ENCODE peak calls at places on chromosomes 5 and 9, in five cellular contexts. One of them, this sample, is unnamed. For H3K4me1, the result is how much of the 10 kb centered on the place peaks cover.

GRCh38 chr9:16223074-16223871 is 647.2 kb downstream of the BNC2 start:
- DNase-seq in esophagus squamous epithelium: no peak
- DNase-seq in heart left ventricle: no peak
- DNase-seq in right cardiac atrium: peak
- DNase-seq in IMR-90: no peak
- DNase-seq in this sample: no peak

GRCh38 chr5:179795863-179796833 is 2.4 kb downstream of the LTC4S start:
- DNase-seq in esophagus squamous epithelium: no peak
- DNase-seq in IMR-90: peak
- DNase-seq in heart left ventricle: peak
- DNase-seq in right cardiac atrium: peak
- DNase-seq in this sample: peak

GRCh38 chr5:43396762-43397304 is 15.4 kb downstream of the CCL28 start:
- DNase-seq in esophagus squamous epithelium: no peak
- DNase-seq in IMR-90: no peak
- DNase-seq in right cardiac atrium: peak
- DNase-seq in heart left ventricle: peak
- DNase-seq in this sample: peak

GRCh38 chr5:123422433-123423277 is 548 bp downstream of the CEP120 start:
- DNase-seq in right cardiac atrium: no peak
- DNase-seq in IMR-90: peak
- DNase-seq in esophagus squamous epithelium: no peak
- DNase-seq in heart left ventricle: no peak
- DNase-seq in this sample: peak

GRCh38 chr9:20340161-20340861 is 282.0 kb downstream of the MLLT3 start:
- DNase-seq in esophagus squamous epithelium: no peak
- DNase-seq in IMR-90: no peak
- DNase-seq in right cardiac atrium: no peak
- DNase-seq in heart left ventricle: no peak
- DNase-seq in this sample: no peak

GRCh38 chr9:137825324-137825991 is 52.1 kb upstream of the CACNA1B start:
- DNase-seq in esophagus squamous epithelium: no peak
- DNase-seq in right cardiac atrium: no peak
- DNase-seq in heart left ventricle: no peak
- DNase-seq in IMR-90: no peak
- DNase-seq in this sample: peak

GRCh38 chr9:35852267-35852815 is 17.9 kb downstream of the OR13J1 start:
- DNase-seq in IMR-90: no peak
- DNase-seq in heart left ventricle: no peak
- DNase-seq in esophagus squamous epithelium: no peak
- DNase-seq in right cardiac atrium: no peak
- DNase-seq in this sample: no peak

GRCh38 chr9:90966475-90967150 is 165.0 kb downstream of the SYK start:
- DNase-seq in esophagus squamous epithelium: no peak
- DNase-seq in right cardiac atrium: no peak
- DNase-seq in IMR-90: peak
- DNase-seq in heart left ventricle: no peak
- DNase-seq in this sample: no peak

GRCh38 chr5:136000937-136001336 is 27.9 kb upstream of the TGFBI start:
- DNase-seq in heart left ventricle: no peak
- DNase-seq in IMR-90: no peak
- DNase-seq in esophagus squamous epithelium: no peak
- DNase-seq in right cardiac atrium: no peak
- DNase-seq in this sample: no peak

GRCh38 chr5:64666058-64666457 is 24.2 kb upstream of the SHISAL2B start:
- DNase-seq in esophagus squamous epithelium: no peak
- DNase-seq in right cardiac atrium: no peak
- DNase-seq in heart left ventricle: no peak
- DNase-seq in IMR-90: peak
- DNase-seq in this sample: no peak

GRCh38 chr5:143635888-143636287 is 176.1 kb upstream of the HMHB1 start:
- DNase-seq in right cardiac atrium: no peak
- DNase-seq in IMR-90: no peak
- DNase-seq in esophagus squamous epithelium: no peak
- DNase-seq in heart left ventricle: no peak
- DNase-seq in this sample: peak

GRCh38 chr5:59587489-59588337 is 305.8 kb downstream of the PDE4D start:
- DNase-seq in right cardiac atrium: peak
- DNase-seq in esophagus squamous epithelium: no peak
- DNase-seq in IMR-90: peak
- DNase-seq in heart left ventricle: peak
- DNase-seq in this sample: peak

GRCh38 chr5:57715296-57715695 is 232.7 kb upstream of the ACTBL2 start:
- DNase-seq in esophagus squamous epithelium: no peak
- DNase-seq in heart left ventricle: no peak
- DNase-seq in IMR-90: peak
- DNase-seq in right cardiac atrium: no peak
- DNase-seq in this sample: no peak

GRCh38 chr5:61675015-61675692 is 343.1 kb downstream of the ZSWIM6 start:
- DNase-seq in right cardiac atrium: no peak
- DNase-seq in heart left ventricle: no peak
- DNase-seq in esophagus squamous epithelium: no peak
- DNase-seq in IMR-90: no peak
- DNase-seq in this sample: no peak

GRCh38 chr9:116370587-116370986 is 217.0 kb downstream of the PAPPA start:
- DNase-seq in IMR-90: no peak
- DNase-seq in right cardiac atrium: no peak
- DNase-seq in heart left ventricle: no peak
- DNase-seq in esophagus squamous epithelium: no peak
- DNase-seq in this sample: no peak

GRCh38 chr9:100216178-100216787 is 117.2 kb downstream of the INVS start:
- DNase-seq in IMR-90: peak
- DNase-seq in esophagus squamous epithelium: no peak
- DNase-seq in heart left ventricle: peak
- DNase-seq in right cardiac atrium: peak
- DNase-seq in this sample: no peak

GRCh38 chr5:61881821-61882220 is 424.2 kb upstream of the KIF2A start:
- DNase-seq in IMR-90: peak
- DNase-seq in right cardiac atrium: no peak
- DNase-seq in esophagus squamous epithelium: no peak
- DNase-seq in heart left ventricle: no peak
- DNase-seq in this sample: peak

GRCh38 chr5:171984748-171985419 is 21.6 kb downstream of the FBXW11 start:
- DNase-seq in esophagus squamous epithelium: no peak
- DNase-seq in right cardiac atrium: no peak
- DNase-seq in IMR-90: peak
- DNase-seq in heart left ventricle: no peak
- DNase-seq in this sample: peak

GRCh38 chr5:96297290-96297689 is 135.8 kb downstream of the PCSK1 start:
- DNase-seq in esophagus squamous epithelium: no peak
- DNase-seq in right cardiac atrium: no peak
- DNase-seq in IMR-90: peak
- DNase-seq in heart left ventricle: peak
- DNase-seq in this sample: no peak

DNA sequence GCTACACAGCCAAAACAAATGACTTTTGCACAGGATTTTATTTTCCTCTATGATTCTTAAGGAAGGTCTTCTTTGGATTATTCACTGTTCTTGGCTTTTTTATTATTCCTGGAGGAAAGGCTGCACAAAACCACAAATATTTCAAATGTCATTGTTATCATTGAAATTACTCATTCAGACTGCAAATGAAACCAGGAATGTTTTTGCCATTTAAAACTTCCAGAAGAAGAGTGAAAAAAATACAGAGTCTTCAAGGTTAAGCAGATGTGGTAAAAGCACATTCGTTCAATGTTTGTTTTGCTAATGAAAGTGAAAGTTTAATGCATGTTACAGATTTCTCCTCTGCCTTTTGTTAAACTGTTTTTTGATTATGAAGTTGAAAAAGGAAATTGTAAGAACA is 238.2 kb downstream of the TLE4 start:
- DNase-seq in esophagus squamous epithelium: no peak
- DNase-seq in IMR-90: peak
- DNase-seq in heart left ventricle: no peak
- DNase-seq in right cardiac atrium: no peak
- DNase-seq in this sample: peak
- H3K4me1 ChIP-seq in esophagus squamous epithelium: under half
- H3K4me1 ChIP-seq in IMR-90: under half
- H3K4me1 ChIP-seq in heart left ventricle: under half
- H3K4me1 ChIP-seq in right cardiac atrium: under half
- H3K4me1 ChIP-seq in this sample: under half

GRCh38 chr5:176402684-176403083 is 13.7 kb downstream of the CLTB start:
- DNase-seq in right cardiac atrium: peak
- DNase-seq in esophagus squamous epithelium: no peak
- DNase-seq in heart left ventricle: peak
- DNase-seq in IMR-90: no peak
- DNase-seq in this sample: no peak
- H3K4me1 ChIP-seq in right cardiac atrium: under half
- H3K4me1 ChIP-seq in esophagus squamous epithelium: under half
- H3K4me1 ChIP-seq in heart left ventricle: under half
- H3K4me1 ChIP-seq in IMR-90: under half
- H3K4me1 ChIP-seq in this sample: under half

DNA sequence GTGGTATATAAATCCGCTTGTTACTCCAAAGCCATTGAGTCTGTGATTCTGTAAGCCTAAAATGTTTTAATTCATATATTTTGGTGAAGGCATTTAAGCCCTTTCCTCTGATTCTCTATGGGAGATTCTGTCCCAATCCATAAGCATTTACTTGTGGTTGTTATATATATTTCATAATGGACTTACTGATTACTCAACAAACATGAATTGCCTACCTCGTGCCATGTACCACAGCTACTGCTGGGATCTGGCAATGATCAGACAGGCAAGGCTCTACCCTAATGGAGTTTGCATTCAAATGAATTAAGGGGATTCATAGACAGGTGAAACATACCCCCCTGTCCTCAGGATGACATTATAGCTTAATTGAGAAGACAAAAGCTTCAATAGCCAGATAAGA is 54.5 kb downstream of the C9orf152 start:
- DNase-seq in esophagus squamous epithelium: no peak
- DNase-seq in IMR-90: no peak
- DNase-seq in right cardiac atrium: no peak
- DNase-seq in heart left ventricle: no peak
- DNase-seq in this sample: no peak
- H3K4me1 ChIP-seq in esophagus squamous epithelium: under half
- H3K4me1 ChIP-seq in IMR-90: under half
- H3K4me1 ChIP-seq in right cardiac atrium: under half
- H3K4me1 ChIP-seq in heart left ventricle: half or more
- H3K4me1 ChIP-seq in this sample: half or more

GRCh38 chr5:154764967-154765366 is 9.8 kb downstream of the LARP1 start:
- DNase-seq in right cardiac atrium: no peak
- DNase-seq in IMR-90: no peak
- DNase-seq in esophagus squamous epithelium: no peak
- DNase-seq in heart left ventricle: no peak
- DNase-seq in this sample: no peak
- H3K4me1 ChIP-seq in right cardiac atrium: under half
- H3K4me1 ChIP-seq in IMR-90: under half
- H3K4me1 ChIP-seq in esophagus squamous epithelium: half or more
- H3K4me1 ChIP-seq in heart left ventricle: half or more
- H3K4me1 ChIP-seq in this sample: under half

GRCh38 chr9:89454498-89455355 is 43.2 kb downstream of the SEMA4D start:
- DNase-seq in IMR-90: no peak
- DNase-seq in heart left ventricle: no peak
- DNase-seq in right cardiac atrium: no peak
- DNase-seq in esophagus squamous epithelium: no peak
- DNase-seq in this sample: no peak

GRCh38 chr9:89450213-89450612 is 47.7 kb downstream of the SEMA4D start:
- DNase-seq in esophagus squamous epithelium: no peak
- DNase-seq in IMR-90: no peak
- DNase-seq in right cardiac atrium: no peak
- DNase-seq in heart left ventricle: no peak
- DNase-seq in this sample: peak

GRCh38 chr9:89455356-89455824 is 42.5 kb downstream of the SEMA4D start:
- DNase-seq in esophagus squamous epithelium: no peak
- DNase-seq in right cardiac atrium: no peak
- DNase-seq in IMR-90: no peak
- DNase-seq in heart left ventricle: no peak
- DNase-seq in this sample: no peak

GRCh38 chr9:89453452-89453851 is 44.5 kb downstream of the SEMA4D start:
- DNase-seq in right cardiac atrium: no peak
- DNase-seq in heart left ventricle: no peak
- DNase-seq in esophagus squamous epithelium: no peak
- DNase-seq in IMR-90: no peak
- DNase-seq in this sample: no peak

GRCh38 chr9:89452561-89452960 is 45.4 kb downstream of the SEMA4D start:
- DNase-seq in heart left ventricle: no peak
- DNase-seq in right cardiac atrium: no peak
- DNase-seq in IMR-90: no peak
- DNase-seq in esophagus squamous epithelium: no peak
- DNase-seq in this sample: no peak
- H3K4me1 ChIP-seq in heart left ventricle: under half
- H3K4me1 ChIP-seq in right cardiac atrium: under half
- H3K4me1 ChIP-seq in IMR-90: under half
- H3K4me1 ChIP-seq in esophagus squamous epithelium: under half
- H3K4me1 ChIP-seq in this sample: under half

GRCh38 chr9:127537014-127537413 is 75.1 kb upstream of the STXBP1 start:
- DNase-seq in right cardiac atrium: no peak
- DNase-seq in heart left ventricle: no peak
- DNase-seq in esophagus squamous epithelium: no peak
- DNase-seq in IMR-90: peak
- DNase-seq in this sample: peak
- H3K4me1 ChIP-seq in right cardiac atrium: under half
- H3K4me1 ChIP-seq in heart left ventricle: half or more
- H3K4me1 ChIP-seq in esophagus squamous epithelium: half or more
- H3K4me1 ChIP-seq in IMR-90: half or more
- H3K4me1 ChIP-seq in this sample: half or more

This sample was measured in osteoblast.